ENCODE peak calls at places on chromosomes 2 and 18, in seven cellular contexts. A is H1, I is HepG2, K is GM12878, Q is HCT116, D is SK-N-SH, C is K562. Y is an unnamed sample.

GRCh38 chr18:36501100-36501499 is 203.6 kb downstream of the FHOD3 start:
- DNase-seq in A (no peak), I (no peak), K (no peak), Q (no peak), D (no peak), C (no peak), Y (no peak)

GRCh38 chr2:27689424-27689823 is 25.7 kb downstream of the SLC4A1AP start:
- DNase-seq in A (no peak), I (no peak), K (no peak), Q (no peak), D (no peak), C (no peak), Y (no peak)

GRCh38 chr2:25483584-25484266 is 142.0 kb upstream of the DNMT3A start:
- DNase-seq in A (no peak), I (no peak), K (no peak), Q (no peak), D (no peak), C (no peak), Y (no peak)

GRCh38 chr2:235850289-235850688 is 317.9 kb downstream of the GBX2 start:
- DNase-seq in A (no peak), I (no peak), K (no peak), Q (no peak), D (no peak), C (no peak), Y (no peak)

GRCh38 chr2:235553696-235554100 is 59.9 kb downstream of the AGAP1 start:
- DNase-seq in A (no peak), I (no peak), K (no peak), Q (no peak), D (no peak), C (no peak), Y (no peak)

GRCh38 chr18:46688853-46689525 is 32.0 kb upstream of the LOXHD1 start:
- DNase-seq in A (no peak), I (no peak), K (no peak), Q (no peak), D (no peak), C (no peak), Y (no peak)

GRCh38 chr2:54691439-54692135 is 31.9 kb upstream of the EML6 start:
- DNase-seq in A (no peak), I (peak; percentile 78), K (no peak), Q (no peak), D (no peak), C (no peak), Y (no peak)

GRCh38 chr2:127027715-127028114 is 79.2 kb downstream of the BIN1 start:
- DNase-seq in A (peak; percentile 44), I (no peak), K (no peak), Q (no peak), D (no peak), C (no peak), Y (no peak)

GRCh38 chr2:237162959-237163358 is 77.3 kb downstream of the COPS8 start:
- DNase-seq in A (no peak), I (no peak), K (no peak), Q (no peak), D (no peak), C (no peak), Y (no peak)

GRCh38 chr2:230473378-230473777 is 57.4 kb downstream of the SP100 start:
- DNase-seq in A (no peak), I (no peak), K (no peak), Q (no peak), D (no peak), C (no peak), Y (no peak)

GRCh38 chr18:3966985-3967856 is 487.9 kb downstream of the DLGAP1 start:
- DNase-seq in A (no peak), I (no peak), K (no peak), Q (no peak), D (no peak), C (no peak), Y (no peak)

GRCh38 chr2:149225446-149225845 is 104.9 kb upstream of the LYPD6 start:
- DNase-seq in A (no peak), I (no peak), K (no peak), Q (no peak), D (no peak), C (no peak), Y (no peak)

GRCh38 chr2:75476778-75477177 is 84.0 kb downstream of the EVA1A start:
- DNase-seq in A (no peak), I (no peak), K (no peak), Q (no peak), D (no peak), C (no peak), Y (no peak)

GRCh38 chr2:167212054-167212648 is 323.9 kb downstream of the XIRP2 start:
- DNase-seq in A (no peak), I (peak; percentile 50), K (no peak), Q (peak; percentile 10), D (peak; percentile 51), C (peak; percentile 42), Y (no peak)

GRCh38 chr18:58297198-58297597 is 253.2 kb downstream of the NEDD4L start:
- DNase-seq in A (no peak), I (no peak), K (no peak), Q (no peak), D (no peak), C (no peak), Y (no peak)

GRCh38 chr2:19839438-19839837 is 62.3 kb downstream of the TTC32 start:
- DNase-seq in A (peak; percentile 14), I (no peak), K (no peak), Q (no peak), D (no peak), C (no peak), Y (no peak)

GRCh38 chr2:241218131-241219029 is 29.9 kb downstream of the ANO7 start:
- DNase-seq in A (peak; percentile 71), I (peak; percentile 68), K (peak; percentile 17), Q (no peak), D (peak; percentile 88), C (peak; percentile 76), Y (peak; percentile 46)

GRCh38 chr18:63166142-63166541 is 153.4 kb downstream of the BCL2 start:
- DNase-seq in A (no peak), I (no peak), K (no peak), Q (no peak), D (no peak), C (no peak), Y (no peak)

GRCh38 chr18:63173983-63174382 is 145.6 kb downstream of the BCL2 start:
- DNase-seq in A (no peak), I (no peak), K (no peak), Q (no peak), D (no peak), C (no peak), Y (no peak)

GRCh38 chr18:63175264-63175663 is 144.3 kb downstream of the BCL2 start:
- DNase-seq in A (no peak), I (no peak), K (no peak), Q (no peak), D (no peak), C (no peak), Y (no peak)

GRCh38 chr18:63168287-63168686 is 151.3 kb downstream of the BCL2 start:
- DNase-seq in A (no peak), I (no peak), K (no peak), Q (no peak), D (no peak), C (no peak), Y (no peak)

DNA sequence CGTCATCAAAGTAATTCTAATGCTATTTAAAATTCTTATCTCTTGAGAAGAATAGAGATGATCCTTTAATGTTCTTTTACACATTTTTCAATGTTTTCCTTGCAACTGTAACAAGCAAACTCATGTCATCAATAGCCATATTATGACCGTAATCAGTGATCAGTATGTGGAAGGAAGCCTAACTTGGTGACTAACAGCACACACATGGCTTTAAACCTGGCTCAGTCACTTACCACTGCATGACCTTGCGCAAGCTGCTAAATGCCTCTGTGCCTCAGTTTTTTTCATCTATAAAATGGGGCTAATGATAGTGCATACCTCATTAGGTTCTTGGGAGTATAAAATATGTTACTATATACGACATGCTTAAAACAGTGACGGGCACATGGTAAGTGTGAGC is 149.7 kb downstream of the BCL2 start:
- DNase-seq in A (no peak), I (no peak), K (no peak), Q (no peak), D (no peak), C (no peak), Y (no peak)
- TF ChIP-seq JUND in A (no peak), I (no peak), K (no peak), Q (no peak), D (no peak), C (no peak), Y (no peak)

GRCh38 chr2:226875438-226876225 is 39.8 kb downstream of the RHBDD1 start:
- DNase-seq in A (no peak), I (no peak), K (no peak), Q (no peak), D (no peak), C (no peak), Y (no peak)
- TF ChIP-seq JUND in A (no peak), I (no peak), K (no peak), Q (no peak), D (no peak), C (no peak), Y (no peak)

DNA sequence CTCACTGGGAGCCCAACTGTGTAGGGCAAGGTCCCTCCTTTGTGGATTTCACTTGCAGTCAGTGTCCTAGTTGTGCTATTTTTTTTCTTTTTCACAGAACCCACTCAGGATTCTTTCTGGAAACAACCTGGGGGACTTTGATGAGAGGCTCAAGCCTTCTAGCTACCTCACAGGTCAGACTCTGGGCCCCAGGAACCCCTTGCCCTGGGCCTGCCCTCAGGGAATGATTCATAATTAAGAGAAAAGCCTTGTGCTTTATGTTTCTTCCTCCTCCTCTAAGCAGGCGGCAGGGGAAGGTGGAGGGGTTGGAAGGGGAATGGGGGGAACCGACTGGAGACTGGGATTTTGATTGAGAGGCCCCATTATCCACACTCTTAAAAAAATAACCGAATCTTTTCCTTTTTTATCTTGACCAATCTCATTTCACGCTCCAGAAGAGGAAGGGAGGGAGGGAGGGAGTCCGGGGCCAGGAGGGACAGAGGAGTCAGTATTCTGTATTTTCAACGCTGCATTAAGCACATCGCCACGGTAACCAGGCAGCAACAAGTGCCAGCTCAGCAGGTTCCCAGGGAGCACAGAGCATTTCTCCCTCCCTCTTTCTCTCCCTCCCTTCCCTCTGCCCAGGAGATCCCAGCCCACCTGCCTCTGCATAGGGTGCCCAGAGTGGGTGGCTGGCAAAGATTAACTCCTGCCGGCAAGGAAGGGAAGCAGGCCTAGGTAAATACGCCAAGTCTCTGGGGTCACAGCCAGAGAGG is 51.9 kb downstream of the PSD4 start:
- DNase-seq in A (no peak), I (no peak), K (no peak), Q (no peak), D (peak; percentile 57), C (no peak), Y (no peak)
- TF ChIP-seq JUND in A (no peak), I (no peak), K (no peak), Q (no peak), D (no peak), C (no peak), Y (no peak)

GRCh38 chr2:8986327-8986976 is 17.0 kb downstream of the MBOAT2 start:
- DNase-seq in A (peak; percentile 71), I (peak; percentile 36), K (no peak), Q (no peak), D (no peak), C (no peak), Y (peak; percentile 14)

GRCh38 chr2:8983571-8983970 is 19.9 kb downstream of the MBOAT2 start:
- DNase-seq in A (no peak), I (no peak), K (no peak), Q (no peak), D (no peak), C (no peak), Y (no peak)

GRCh38 chr2:8985561-8986326 is 17.7 kb downstream of the MBOAT2 start:
- DNase-seq in A (no peak), I (no peak), K (no peak), Q (no peak), D (no peak), C (no peak), Y (no peak)

GRCh38 chr2:8984855-8985254 is 18.6 kb downstream of the MBOAT2 start:
- DNase-seq in A (no peak), I (no peak), K (no peak), Q (no peak), D (no peak), C (no peak), Y (no peak)

GRCh38 chr2:8984152-8984551 is 19.3 kb downstream of the MBOAT2 start:
- DNase-seq in A (no peak), I (no peak), K (peak; percentile 41), Q (no peak), D (no peak), C (no peak), Y (no peak)
- TF ChIP-seq JUND in A (no peak), I (no peak), K (no peak), Q (no peak), D (no peak), C (no peak), Y (no peak)